ENCODE peak calls at places on chromosomes 12 and 14, in four cellular contexts. R is dorsolateral prefrontal cortex, K is HFFc6, U is OCI-LY7. G is an unnamed sample.

GRCh38 chr12:38711055-38711454 is 194.3 kb downstream of the CPNE8 start:
- DNase-seq in U (no peak), K (no peak), R (no peak), G (no peak)

GRCh38 chr14:23530360-23531055 is 21.1 kb downstream of the ZFHX2 start:
- DNase-seq in U (no peak), K (no peak), R (no peak), G (no peak)

GRCh38 chr14:68675233-68675577 is 117.7 kb downstream of the ZFP36L1 start:
- DNase-seq in U (no peak), R (no peak), K (peak; percentile 55), G (no peak)

GRCh38 chr14:95518045-95518751 is 1.7 kb upstream of the SYNE3 start:
- DNase-seq in U (no peak), R (no peak), K (peak; percentile 45), G (no peak)

GRCh38 chr12:49893753-49894752 is 9.6 kb downstream of the FAIM2 start:
- DNase-seq in K (no peak), U (peak; percentile 3), R (no peak), G (no peak)

GRCh38 chr12:130192667-130193345 is 30.5 kb downstream of the FZD10 start:
- DNase-seq in U (no peak), R (no peak), K (no peak), G (no peak)

GRCh38 chr12:100908501-100908900 is 113.9 kb downstream of the ANO4 start:
- DNase-seq in R (no peak), U (no peak), K (peak; percentile 1), G (peak; percentile 44)

GRCh38 chr12:26274441-26275312 is 79.3 kb downstream of the SSPN start:
- DNase-seq in K (peak; percentile 98), R (peak; percentile 66), U (no peak), G (peak; percentile 96)

GRCh38 chr12:27905285-27906126 is 67.0 kb downstream of the PTHLH start:
- DNase-seq in U (no peak), R (no peak), K (no peak), G (no peak)

GRCh38 chr14:89473569-89473968 is 56.5 kb upstream of the FOXN3 start:
- DNase-seq in K (no peak), R (no peak), U (no peak), G (no peak)

GRCh38 chr14:70808402-70809237 is 693 bp downstream of the MAP3K9 start:
- DNase-seq in K (no peak), U (peak; percentile 17), R (no peak), G (no peak)

GRCh38 chr12:57182918-57183575 is 33.5 kb upstream of the NXPH4 start:
- DNase-seq in K (peak; percentile 50), U (peak; percentile 80), R (no peak), G (no peak)

GRCh38 chr14:38238881-38239280 is 17.0 kb downstream of the CLEC14A start:
- DNase-seq in R (no peak), U (no peak), K (peak; percentile 57), G (no peak)

GRCh38 chr14:71355324-71356201 is 448.3 kb downstream of the PCNX1 start:
- DNase-seq in K (peak; percentile 43), R (no peak), U (no peak), G (peak; percentile 39)

GRCh38 chr12:57607958-57608663 is 3.1 kb upstream of the ARHGEF25 start:
- DNase-seq in U (no peak), K (no peak), R (no peak), G (no peak)

GRCh38 chr12:89529738-89530137 is 3.9 kb upstream of the POC1B start:
- DNase-seq in K (peak; percentile 58), R (no peak), U (peak; percentile 58), G (no peak)

GRCh38 chr14:21267886-21268611 is 1.2 kb downstream of the HNRNPC start:
- DNase-seq in K (no peak), U (peak; percentile 22), R (no peak), G (no peak)

GRCh38 chr14:59161571-59162175 is 26.8 kb upstream of the DAAM1 start:
- DNase-seq in K (peak; percentile 61), U (no peak), R (no peak), G (peak; percentile 10)

GRCh38 chr14:67241416-67242362 is at the start of gene PALS1:
- DNase-seq in K (peak; percentile 78), U (peak; percentile 68), R (no peak), G (peak; percentile 39)

GRCh38 chr14:23119362-23120327 is 590 bp upstream of the CEBPE start:
- DNase-seq in K (no peak), R (no peak), U (peak; percentile 93), G (no peak)

GRCh38 chr12:91920276-91920675 is 225.4 kb downstream of the BTG1 start:
- DNase-seq in U (no peak), K (peak; percentile 19), R (no peak), G (no peak)

GRCh38 chr12:6326316-6326959 is 15.4 kb downstream of the TNFRSF1A start:
- DNase-seq in U (peak; percentile 51), R (no peak), K (no peak), G (no peak)

GRCh38 chr14:92984896-92985295 is 61.9 kb downstream of the CHGA start:
- DNase-seq in R (no peak), U (no peak), K (no peak), G (no peak)

GRCh38 chr14:33165144-33165925 is 226.7 kb downstream of the NPAS3 start:
- DNase-seq in R (no peak), U (peak; percentile 23), K (peak; percentile 20), G (peak; percentile 26)

GRCh38 chr12:39902823-39903222 is 203.1 kb downstream of the SLC2A13 start:
- DNase-seq in U (no peak), R (no peak), K (no peak), G (no peak)

GRCh38 chr12:110934093-110934852 is 13.9 kb upstream of the MYL2 start:
- DNase-seq in K (peak; percentile 12), R (no peak), U (no peak), G (no peak)

GRCh38 chr12:57160741-57161140 is 13.3 kb upstream of the LRP1-AS start:
- DNase-seq in U (no peak), K (no peak), R (no peak), G (no peak)

GRCh38 chr14:29821665-29822429 is 105.8 kb downstream of the PRKD1 start:
- DNase-seq in U (no peak), R (no peak), K (no peak), G (no peak)

GRCh38 chr12:131092911-131093901 is 139.5 kb downstream of the ADGRD1 start:
- DNase-seq in U (peak; percentile 17), R (peak; percentile 21), K (no peak), G (no peak)

GRCh38 chr14:89339158-89339557 is 77.9 kb downstream of the FOXN3 start:
- DNase-seq in K (no peak), R (no peak), U (no peak), G (no peak)

GRCh38 chr12:61891632-61892031 is 368.6 kb upstream of the USP15 start:
- DNase-seq in U (no peak), R (no peak), K (no peak), G (no peak)

GRCh38 chr12:66035289-66035961 is 95.1 kb downstream of the LLPH start:
- DNase-seq in R (no peak), K (peak; percentile 66), U (peak; percentile 12), G (no peak)
- TF ChIP-seq CTCF in R (no peak), K (peak; percentile 82), U (peak; percentile 65), G (peak; percentile 44)

GRCh38 chr12:53564941-53565340 is 57.7 kb upstream of the NPFF start:
- DNase-seq in K (no peak), U (no peak), R (no peak), G (no peak)
- TF ChIP-seq CTCF in K (no peak), U (no peak), R (no peak), G (no peak)

GRCh38 chr12:102596687-102597086 is 116.3 kb upstream of the IGF1 start:
- DNase-seq in K (no peak), U (no peak), R (no peak), G (no peak)
- TF ChIP-seq CTCF in K (no peak), U (no peak), R (no peak), G (no peak)

GRCh38 chr14:56341766-56342418 is 223.7 kb downstream of the PELI2 start:
- DNase-seq in U (no peak), K (no peak), R (no peak), G (no peak)
- TF ChIP-seq CTCF in U (no peak), K (no peak), R (no peak), G (no peak)

GRCh38 chr12:13350381-13350780 is 153.9 kb downstream of the EMP1 start:
- DNase-seq in U (no peak), R (no peak), K (no peak), G (no peak)

GRCh38 chr12:13348464-13348863 is 151.9 kb downstream of the EMP1 start:
- DNase-seq in K (no peak), U (no peak), R (no peak), G (no peak)

GRCh38 chr12:13350946-13351345 is 154.4 kb downstream of the EMP1 start:
- DNase-seq in U (no peak), K (no peak), R (no peak), G (no peak)

GRCh38 chr12:13345722-13346121 is 149.2 kb downstream of the EMP1 start:
- DNase-seq in U (no peak), R (no peak), K (no peak), G (no peak)

GRCh38 chr12:13347241-13348043 is 150.9 kb downstream of the EMP1 start:
- DNase-seq in U (no peak), R (peak; percentile 60), K (peak; percentile 66), G (peak; percentile 39)
- TF ChIP-seq CTCF in U (no peak), R (no peak), K (peak; percentile 57), G (peak; percentile 10)

DNA sequence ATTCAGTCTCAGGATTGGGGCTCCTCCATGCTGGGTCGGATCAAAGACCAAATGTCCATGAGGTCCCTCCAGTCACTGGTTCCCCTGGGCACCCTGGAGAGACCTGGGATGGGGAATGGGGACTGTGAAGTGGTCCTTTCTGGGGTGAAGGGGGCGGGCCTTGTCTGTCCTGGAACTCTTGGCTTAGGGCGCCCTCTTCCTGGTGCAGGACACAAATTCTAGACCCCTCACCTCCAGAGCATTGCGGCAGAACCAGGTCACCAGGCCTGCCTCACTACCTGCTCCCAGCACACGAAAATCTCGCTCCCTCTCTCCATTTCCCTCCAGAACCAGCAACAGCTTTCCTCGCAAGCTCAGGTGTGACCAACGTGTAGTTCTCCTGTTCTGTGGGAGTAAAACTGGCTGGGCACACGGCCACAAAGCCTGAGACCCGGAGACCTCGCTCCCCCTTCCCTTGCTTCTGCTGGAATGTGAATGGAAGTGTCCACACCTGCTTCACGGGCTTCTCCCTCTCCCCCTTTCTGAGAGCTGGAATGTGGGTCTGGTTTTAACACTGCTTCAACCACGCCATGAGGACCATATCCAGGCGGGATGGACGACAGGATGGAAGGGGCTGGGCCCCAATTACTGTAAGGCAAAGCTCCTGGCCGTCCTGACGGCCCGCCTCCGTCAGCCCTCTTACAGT is 112.7 kb downstream of the SCARB1 start:
- DNase-seq in U (peak; percentile 30), K (no peak), R (no peak), G (no peak)
- TF ChIP-seq CTCF in U (peak; percentile 64), K (peak; percentile 33), R (no peak), G (no peak)

G was measured in BJ.